ENCODE peak calls at places on chromosomes 1 and 21, in nine cellular contexts. One of them, this sample, is unnamed.

GRCh38 chr1:180247061-180247460 is 17.0 kb downstream of the LHX4 start:
- DNase-seq in CD8-positive, alpha-beta memory T cell: no peak
- DNase-seq in MCF 10A: peak; percentile 51
- DNase-seq in HTR-8/SVneo: no peak
- DNase-seq in T-helper 2 cell: no peak
- DNase-seq in progenitor cell of endocrine pancreas: no peak
- DNase-seq in A549: no peak
- DNase-seq in astrocyte of the spinal cord: no peak
- DNase-seq in activated CD4-positive, alpha-beta T cell treated with anti-CD3 and anti-CD28 coated beads for 4 hours: no peak
- DNase-seq in this sample: no peak

GRCh38 chr1:55848906-55849305 is 633.7 kb upstream of the USP24 start:
- DNase-seq in CD8-positive, alpha-beta memory T cell: no peak
- DNase-seq in MCF 10A: peak; percentile 53
- DNase-seq in HTR-8/SVneo: peak; percentile 9
- DNase-seq in T-helper 2 cell: no peak
- DNase-seq in progenitor cell of endocrine pancreas: no peak
- DNase-seq in A549: no peak
- DNase-seq in astrocyte of the spinal cord: no peak
- DNase-seq in activated CD4-positive, alpha-beta T cell treated with anti-CD3 and anti-CD28 coated beads for 4 hours: no peak
- DNase-seq in this sample: no peak

GRCh38 chr21:42513151-42513984 is at the start of gene SLC37A1:
- DNase-seq in CD8-positive, alpha-beta memory T cell: peak; percentile 47
- DNase-seq in MCF 10A: peak; percentile 11
- DNase-seq in HTR-8/SVneo: no peak
- DNase-seq in T-helper 2 cell: peak; percentile 61
- DNase-seq in progenitor cell of endocrine pancreas: peak; percentile 35
- DNase-seq in A549: no peak
- DNase-seq in astrocyte of the spinal cord: no peak
- DNase-seq in activated CD4-positive, alpha-beta T cell treated with anti-CD3 and anti-CD28 coated beads for 4 hours: peak; percentile 18
- DNase-seq in this sample: peak; percentile 40

GRCh38 chr1:31683997-31684396 is 19.8 kb downstream of the COL16A1 start:
- DNase-seq in CD8-positive, alpha-beta memory T cell: no peak
- DNase-seq in MCF 10A: peak; percentile 32
- DNase-seq in HTR-8/SVneo: no peak
- DNase-seq in T-helper 2 cell: no peak
- DNase-seq in progenitor cell of endocrine pancreas: no peak
- DNase-seq in A549: no peak
- DNase-seq in astrocyte of the spinal cord: no peak
- DNase-seq in activated CD4-positive, alpha-beta T cell treated with anti-CD3 and anti-CD28 coated beads for 4 hours: no peak
- DNase-seq in this sample: peak; percentile 33

GRCh38 chr1:228043281-228043845 is 36.6 kb downstream of the WNT3A start:
- DNase-seq in CD8-positive, alpha-beta memory T cell: no peak
- DNase-seq in MCF 10A: peak; percentile 99
- DNase-seq in HTR-8/SVneo: no peak
- DNase-seq in T-helper 2 cell: no peak
- DNase-seq in progenitor cell of endocrine pancreas: no peak
- DNase-seq in A549: peak; percentile 76
- DNase-seq in astrocyte of the spinal cord: no peak
- DNase-seq in activated CD4-positive, alpha-beta T cell treated with anti-CD3 and anti-CD28 coated beads for 4 hours: no peak
- DNase-seq in this sample: peak; percentile 82

GRCh38 chr1:114320586-114320985 is 166.9 kb upstream of the SYT6 start:
- DNase-seq in CD8-positive, alpha-beta memory T cell: no peak
- DNase-seq in MCF 10A: peak; percentile 7
- DNase-seq in HTR-8/SVneo: peak; percentile 10
- DNase-seq in T-helper 2 cell: no peak
- DNase-seq in progenitor cell of endocrine pancreas: no peak
- DNase-seq in A549: no peak
- DNase-seq in astrocyte of the spinal cord: peak; percentile 86
- DNase-seq in activated CD4-positive, alpha-beta T cell treated with anti-CD3 and anti-CD28 coated beads for 4 hours: no peak
- DNase-seq in this sample: no peak

GRCh38 chr1:11337536-11338350 is 64.7 kb downstream of the UBIAD1 start:
- DNase-seq in CD8-positive, alpha-beta memory T cell: peak; percentile 66
- DNase-seq in MCF 10A: peak; percentile 50
- DNase-seq in HTR-8/SVneo: peak; percentile 25
- DNase-seq in T-helper 2 cell: peak; percentile 47
- DNase-seq in progenitor cell of endocrine pancreas: peak; percentile 61
- DNase-seq in A549: peak; percentile 53
- DNase-seq in astrocyte of the spinal cord: peak; percentile 14
- DNase-seq in activated CD4-positive, alpha-beta T cell treated with anti-CD3 and anti-CD28 coated beads for 4 hours: peak; percentile 66
- DNase-seq in this sample: peak; percentile 63

GRCh38 chr1:21319447-21320407 is 29.5 kb upstream of the ECE1 start:
- DNase-seq in CD8-positive, alpha-beta memory T cell: no peak
- DNase-seq in MCF 10A: no peak
- DNase-seq in HTR-8/SVneo: no peak
- DNase-seq in T-helper 2 cell: no peak
- DNase-seq in progenitor cell of endocrine pancreas: no peak
- DNase-seq in A549: peak; percentile 28
- DNase-seq in astrocyte of the spinal cord: peak; percentile 45
- DNase-seq in activated CD4-positive, alpha-beta T cell treated with anti-CD3 and anti-CD28 coated beads for 4 hours: no peak
- DNase-seq in this sample: no peak

GRCh38 chr1:54758678-54759348 is 5.5 kb downstream of the PARS2 start:
- DNase-seq in CD8-positive, alpha-beta memory T cell: no peak
- DNase-seq in MCF 10A: no peak
- DNase-seq in HTR-8/SVneo: no peak
- DNase-seq in T-helper 2 cell: no peak
- DNase-seq in progenitor cell of endocrine pancreas: no peak
- DNase-seq in A549: no peak
- DNase-seq in astrocyte of the spinal cord: no peak
- DNase-seq in activated CD4-positive, alpha-beta T cell treated with anti-CD3 and anti-CD28 coated beads for 4 hours: no peak
- DNase-seq in this sample: no peak

GRCh38 chr1:8625981-8626898 is 191.2 kb downstream of the RERE start:
- DNase-seq in CD8-positive, alpha-beta memory T cell: no peak
- DNase-seq in MCF 10A: peak; percentile 3
- DNase-seq in HTR-8/SVneo: peak; percentile 40
- DNase-seq in T-helper 2 cell: no peak
- DNase-seq in progenitor cell of endocrine pancreas: no peak
- DNase-seq in A549: no peak
- DNase-seq in astrocyte of the spinal cord: peak; percentile 81
- DNase-seq in activated CD4-positive, alpha-beta T cell treated with anti-CD3 and anti-CD28 coated beads for 4 hours: no peak
- DNase-seq in this sample: no peak

GRCh38 chr1:156750191-156750931 is 1.1 kb downstream of the HDGF start:
- DNase-seq in CD8-positive, alpha-beta memory T cell: no peak
- DNase-seq in MCF 10A: peak; percentile 96
- DNase-seq in HTR-8/SVneo: no peak
- DNase-seq in T-helper 2 cell: no peak
- DNase-seq in progenitor cell of endocrine pancreas: no peak
- DNase-seq in A549: no peak
- DNase-seq in astrocyte of the spinal cord: no peak
- DNase-seq in activated CD4-positive, alpha-beta T cell treated with anti-CD3 and anti-CD28 coated beads for 4 hours: peak; percentile 49
- DNase-seq in this sample: peak; percentile 78

GRCh38 chr1:237932806-237933205 is 42.1 kb upstream of the ZP4 start:
- DNase-seq in CD8-positive, alpha-beta memory T cell: no peak
- DNase-seq in MCF 10A: peak; percentile 85
- DNase-seq in HTR-8/SVneo: no peak
- DNase-seq in T-helper 2 cell: no peak
- DNase-seq in progenitor cell of endocrine pancreas: no peak
- DNase-seq in A549: no peak
- DNase-seq in astrocyte of the spinal cord: peak; percentile 24
- DNase-seq in activated CD4-positive, alpha-beta T cell treated with anti-CD3 and anti-CD28 coated beads for 4 hours: no peak
- DNase-seq in this sample: no peak

GRCh38 chr1:2268285-2269056 is 40.4 kb downstream of the SKI start:
- DNase-seq in CD8-positive, alpha-beta memory T cell: no peak
- DNase-seq in MCF 10A: no peak
- DNase-seq in HTR-8/SVneo: no peak
- DNase-seq in T-helper 2 cell: no peak
- DNase-seq in progenitor cell of endocrine pancreas: no peak
- DNase-seq in A549: no peak
- DNase-seq in astrocyte of the spinal cord: no peak
- DNase-seq in activated CD4-positive, alpha-beta T cell treated with anti-CD3 and anti-CD28 coated beads for 4 hours: no peak
- DNase-seq in this sample: no peak

GRCh38 chr1:156070523-156070922 is 9.6 kb downstream of the RAB25 start:
- DNase-seq in CD8-positive, alpha-beta memory T cell: no peak
- DNase-seq in MCF 10A: no peak
- DNase-seq in HTR-8/SVneo: no peak
- DNase-seq in T-helper 2 cell: no peak
- DNase-seq in progenitor cell of endocrine pancreas: no peak
- DNase-seq in A549: no peak
- DNase-seq in astrocyte of the spinal cord: no peak
- DNase-seq in activated CD4-positive, alpha-beta T cell treated with anti-CD3 and anti-CD28 coated beads for 4 hours: no peak
- DNase-seq in this sample: no peak

GRCh38 chr1:24594328-24594598 is 38.4 kb downstream of the NCMAP start:
- DNase-seq in CD8-positive, alpha-beta memory T cell: no peak
- DNase-seq in MCF 10A: peak; percentile 7
- DNase-seq in HTR-8/SVneo: no peak
- DNase-seq in T-helper 2 cell: no peak
- DNase-seq in progenitor cell of endocrine pancreas: no peak
- DNase-seq in A549: no peak
- DNase-seq in astrocyte of the spinal cord: no peak
- DNase-seq in activated CD4-positive, alpha-beta T cell treated with anti-CD3 and anti-CD28 coated beads for 4 hours: no peak
- DNase-seq in this sample: no peak

GRCh38 chr1:114504023-114504422 is 7.0 kb downstream of the TRIM33 start:
- DNase-seq in CD8-positive, alpha-beta memory T cell: no peak
- DNase-seq in MCF 10A: no peak
- DNase-seq in HTR-8/SVneo: no peak
- DNase-seq in T-helper 2 cell: no peak
- DNase-seq in progenitor cell of endocrine pancreas: no peak
- DNase-seq in A549: no peak
- DNase-seq in astrocyte of the spinal cord: no peak
- DNase-seq in activated CD4-positive, alpha-beta T cell treated with anti-CD3 and anti-CD28 coated beads for 4 hours: no peak
- DNase-seq in this sample: no peak

GRCh38 chr1:12591267-12591938 is 26.6 kb downstream of the DHRS3 start:
- DNase-seq in CD8-positive, alpha-beta memory T cell: no peak
- DNase-seq in MCF 10A: no peak
- DNase-seq in HTR-8/SVneo: no peak
- DNase-seq in T-helper 2 cell: no peak
- DNase-seq in progenitor cell of endocrine pancreas: no peak
- DNase-seq in A549: no peak
- DNase-seq in astrocyte of the spinal cord: peak; percentile 40
- DNase-seq in activated CD4-positive, alpha-beta T cell treated with anti-CD3 and anti-CD28 coated beads for 4 hours: no peak
- DNase-seq in this sample: peak; percentile 26

GRCh38 chr1:226223157-226223785 is at the start of gene MIXL1:
- DNase-seq in CD8-positive, alpha-beta memory T cell: no peak
- DNase-seq in MCF 10A: no peak
- DNase-seq in HTR-8/SVneo: no peak
- DNase-seq in T-helper 2 cell: no peak
- DNase-seq in progenitor cell of endocrine pancreas: peak; percentile 32
- DNase-seq in A549: no peak
- DNase-seq in astrocyte of the spinal cord: no peak
- DNase-seq in activated CD4-positive, alpha-beta T cell treated with anti-CD3 and anti-CD28 coated beads for 4 hours: no peak
- DNase-seq in this sample: no peak

GRCh38 chr1:39326836-39327235 is 122.3 kb downstream of the MACF1 start:
- DNase-seq in CD8-positive, alpha-beta memory T cell: no peak
- DNase-seq in MCF 10A: no peak
- DNase-seq in HTR-8/SVneo: no peak
- DNase-seq in T-helper 2 cell: peak; percentile 26
- DNase-seq in progenitor cell of endocrine pancreas: no peak
- DNase-seq in A549: no peak
- DNase-seq in astrocyte of the spinal cord: no peak
- DNase-seq in activated CD4-positive, alpha-beta T cell treated with anti-CD3 and anti-CD28 coated beads for 4 hours: peak; percentile 4
- DNase-seq in this sample: no peak

GRCh38 chr1:3166206-3166918 is 97.4 kb downstream of the PRDM16 start:
- DNase-seq in CD8-positive, alpha-beta memory T cell: no peak
- DNase-seq in MCF 10A: no peak
- DNase-seq in HTR-8/SVneo: no peak
- DNase-seq in T-helper 2 cell: no peak
- DNase-seq in progenitor cell of endocrine pancreas: no peak
- DNase-seq in A549: no peak
- DNase-seq in astrocyte of the spinal cord: no peak
- DNase-seq in activated CD4-positive, alpha-beta T cell treated with anti-CD3 and anti-CD28 coated beads for 4 hours: no peak
- DNase-seq in this sample: no peak

GRCh38 chr1:223258751-223259177 is 105.2 kb downstream of the SUSD4 start:
- DNase-seq in CD8-positive, alpha-beta memory T cell: no peak
- DNase-seq in MCF 10A: peak; percentile 98
- DNase-seq in HTR-8/SVneo: peak; percentile 19
- DNase-seq in T-helper 2 cell: no peak
- DNase-seq in progenitor cell of endocrine pancreas: no peak
- DNase-seq in A549: peak; percentile 64
- DNase-seq in astrocyte of the spinal cord: peak; percentile 55
- DNase-seq in activated CD4-positive, alpha-beta T cell treated with anti-CD3 and anti-CD28 coated beads for 4 hours: no peak
- DNase-seq in this sample: peak; percentile 45

GRCh38 chr1:110212165-110213142 is 2.3 kb downstream of the KCNC4 start:
- DNase-seq in CD8-positive, alpha-beta memory T cell: peak; percentile 35
- DNase-seq in MCF 10A: no peak
- DNase-seq in HTR-8/SVneo: no peak
- DNase-seq in T-helper 2 cell: peak; percentile 43
- DNase-seq in progenitor cell of endocrine pancreas: no peak
- DNase-seq in A549: no peak
- DNase-seq in astrocyte of the spinal cord: no peak
- DNase-seq in activated CD4-positive, alpha-beta T cell treated with anti-CD3 and anti-CD28 coated beads for 4 hours: no peak
- DNase-seq in this sample: no peak

GRCh38 chr1:42162181-42162580 is 2.4 kb downstream of the GUCA2A start:
- DNase-seq in CD8-positive, alpha-beta memory T cell: no peak
- DNase-seq in MCF 10A: no peak
- DNase-seq in HTR-8/SVneo: no peak
- DNase-seq in T-helper 2 cell: no peak
- DNase-seq in progenitor cell of endocrine pancreas: no peak
- DNase-seq in A549: no peak
- DNase-seq in astrocyte of the spinal cord: no peak
- DNase-seq in activated CD4-positive, alpha-beta T cell treated with anti-CD3 and anti-CD28 coated beads for 4 hours: no peak
- DNase-seq in this sample: no peak

GRCh38 chr1:46525253-46525983 is 26.0 kb downstream of the KNCN start:
- DNase-seq in CD8-positive, alpha-beta memory T cell: no peak
- DNase-seq in MCF 10A: no peak
- DNase-seq in HTR-8/SVneo: no peak
- DNase-seq in T-helper 2 cell: no peak
- DNase-seq in progenitor cell of endocrine pancreas: no peak
- DNase-seq in A549: no peak
- DNase-seq in astrocyte of the spinal cord: no peak
- DNase-seq in activated CD4-positive, alpha-beta T cell treated with anti-CD3 and anti-CD28 coated beads for 4 hours: no peak
- DNase-seq in this sample: no peak

GRCh38 chr1:56284933-56285332 is 294.4 kb downstream of the PLPP3 start:
- DNase-seq in CD8-positive, alpha-beta memory T cell: no peak
- DNase-seq in MCF 10A: peak; percentile 33
- DNase-seq in HTR-8/SVneo: no peak
- DNase-seq in T-helper 2 cell: no peak
- DNase-seq in progenitor cell of endocrine pancreas: no peak
- DNase-seq in A549: peak; percentile 9
- DNase-seq in astrocyte of the spinal cord: peak; percentile 23
- DNase-seq in activated CD4-positive, alpha-beta T cell treated with anti-CD3 and anti-CD28 coated beads for 4 hours: no peak
- DNase-seq in this sample: no peak

GRCh38 chr1:39575191-39576015 is 1.2 kb downstream of the PABPC4 start:
- DNase-seq in CD8-positive, alpha-beta memory T cell: peak; percentile 62
- DNase-seq in MCF 10A: peak; percentile 42
- DNase-seq in HTR-8/SVneo: peak; percentile 39
- DNase-seq in T-helper 2 cell: peak; percentile 71
- DNase-seq in progenitor cell of endocrine pancreas: peak; percentile 28
- DNase-seq in A549: no peak
- DNase-seq in astrocyte of the spinal cord: peak; percentile 61
- DNase-seq in activated CD4-positive, alpha-beta T cell treated with anti-CD3 and anti-CD28 coated beads for 4 hours: peak; percentile 48
- DNase-seq in this sample: peak; percentile 55

GRCh38 chr1:207868252-207868768 is 42.6 kb downstream of the CD34 start:
- DNase-seq in CD8-positive, alpha-beta memory T cell: no peak
- DNase-seq in MCF 10A: peak; percentile 78
- DNase-seq in HTR-8/SVneo: no peak
- DNase-seq in T-helper 2 cell: peak; percentile 49
- DNase-seq in progenitor cell of endocrine pancreas: no peak
- DNase-seq in A549: no peak
- DNase-seq in astrocyte of the spinal cord: no peak
- DNase-seq in activated CD4-positive, alpha-beta T cell treated with anti-CD3 and anti-CD28 coated beads for 4 hours: no peak
- DNase-seq in this sample: peak; percentile 49

GRCh38 chr1:85952460-85952859 is 204.1 kb downstream of the COL24A1 start:
- DNase-seq in CD8-positive, alpha-beta memory T cell: no peak
- DNase-seq in MCF 10A: peak; percentile 10
- DNase-seq in HTR-8/SVneo: no peak
- DNase-seq in T-helper 2 cell: no peak
- DNase-seq in progenitor cell of endocrine pancreas: no peak
- DNase-seq in A549: no peak
- DNase-seq in astrocyte of the spinal cord: no peak
- DNase-seq in activated CD4-positive, alpha-beta T cell treated with anti-CD3 and anti-CD28 coated beads for 4 hours: no peak
- DNase-seq in this sample: no peak

GRCh38 chr1:172416482-172417035 is 3.9 kb upstream of the C1orf105 start:
- DNase-seq in CD8-positive, alpha-beta memory T cell: no peak
- DNase-seq in MCF 10A: no peak
- DNase-seq in HTR-8/SVneo: no peak
- DNase-seq in T-helper 2 cell: no peak
- DNase-seq in progenitor cell of endocrine pancreas: no peak
- DNase-seq in A549: no peak
- DNase-seq in astrocyte of the spinal cord: no peak
- DNase-seq in activated CD4-positive, alpha-beta T cell treated with anti-CD3 and anti-CD28 coated beads for 4 hours: no peak
- DNase-seq in this sample: no peak

This sample was measured in T47D.